ENCODE peak calls at places on chromosomes 3 and 15, in five cellular contexts. One of them, this sample, is unnamed.

GRCh38 chr15:64809649-64810498 is 15.6 kb downstream of the PIF1 start:
- DNase-seq in AG10803: peak; percentile 64
- DNase-seq in fibroblast of lung: peak; percentile 58
- DNase-seq in AG09309: no peak
- DNase-seq in right cardiac atrium: peak; percentile 85
- DNase-seq in this sample: peak; percentile 74

GRCh38 chr3:66498718-66499611 is 1.9 kb downstream of the LRIG1 start:
- DNase-seq in AG09309: no peak
- DNase-seq in AG10803: no peak
- DNase-seq in fibroblast of lung: peak; percentile 17
- DNase-seq in right cardiac atrium: peak; percentile 28
- DNase-seq in this sample: no peak

GRCh38 chr15:38690737-38691332 is 126.2 kb upstream of the RASGRP1 start:
- DNase-seq in AG09309: no peak
- DNase-seq in fibroblast of lung: peak; percentile 51
- DNase-seq in right cardiac atrium: peak; percentile 25
- DNase-seq in AG10803: peak; percentile 63
- DNase-seq in this sample: peak; percentile 89

GRCh38 chr3:129616713-129617112 is 10.2 kb upstream of the PLXND1 start:
- DNase-seq in AG10803: peak; percentile 80
- DNase-seq in AG09309: no peak
- DNase-seq in right cardiac atrium: no peak
- DNase-seq in fibroblast of lung: peak; percentile 55
- DNase-seq in this sample: peak; percentile 57

GRCh38 chr3:46695177-46695961 is 1.9 kb upstream of the ALS2CL start:
- DNase-seq in AG09309: no peak
- DNase-seq in AG10803: no peak
- DNase-seq in right cardiac atrium: peak; percentile 73
- DNase-seq in fibroblast of lung: no peak
- DNase-seq in this sample: peak; percentile 38

GRCh38 chr3:46692566-46692983 is 904 bp downstream of the ALS2CL start:
- DNase-seq in AG10803: no peak
- DNase-seq in AG09309: no peak
- DNase-seq in right cardiac atrium: no peak
- DNase-seq in fibroblast of lung: peak; percentile 27
- DNase-seq in this sample: no peak

GRCh38 chr15:89192136-89192535 is 29.2 kb downstream of the RLBP1 start:
- DNase-seq in right cardiac atrium: no peak
- DNase-seq in AG10803: no peak
- DNase-seq in fibroblast of lung: no peak
- DNase-seq in AG09309: no peak
- DNase-seq in this sample: no peak

GRCh38 chr3:15861163-15861562 is 63.4 kb upstream of the ANKRD28 start:
- DNase-seq in AG10803: no peak
- DNase-seq in AG09309: no peak
- DNase-seq in fibroblast of lung: no peak
- DNase-seq in right cardiac atrium: no peak
- DNase-seq in this sample: no peak

GRCh38 chr3:186095584-186096061 is 13.3 kb downstream of the ETV5 start:
- DNase-seq in fibroblast of lung: no peak
- DNase-seq in right cardiac atrium: no peak
- DNase-seq in AG09309: no peak
- DNase-seq in AG10803: no peak
- DNase-seq in this sample: no peak

GRCh38 chr3:137024348-137024747 is 66.6 kb downstream of the IL20RB start:
- DNase-seq in AG10803: no peak
- DNase-seq in fibroblast of lung: no peak
- DNase-seq in AG09309: no peak
- DNase-seq in right cardiac atrium: no peak
- DNase-seq in this sample: no peak

GRCh38 chr15:83362706-83363105 is 78.2 kb upstream of the BNC1 start:
- DNase-seq in AG10803: no peak
- DNase-seq in right cardiac atrium: no peak
- DNase-seq in fibroblast of lung: no peak
- DNase-seq in AG09309: no peak
- DNase-seq in this sample: no peak

GRCh38 chr3:11954312-11954934 is 49.8 kb upstream of the SYN2 start:
- DNase-seq in AG10803: no peak
- DNase-seq in AG09309: no peak
- DNase-seq in right cardiac atrium: peak; percentile 13
- DNase-seq in fibroblast of lung: peak; percentile 10
- DNase-seq in this sample: no peak

GRCh38 chr3:43434431-43434830 is 148.1 kb downstream of the SNRK start:
- DNase-seq in AG09309: no peak
- DNase-seq in AG10803: no peak
- DNase-seq in fibroblast of lung: no peak
- DNase-seq in right cardiac atrium: no peak
- DNase-seq in this sample: no peak

GRCh38 chr3:13462822-13463221 is 17.3 kb upstream of the HDAC11 start:
- DNase-seq in fibroblast of lung: no peak
- DNase-seq in AG09309: no peak
- DNase-seq in AG10803: no peak
- DNase-seq in right cardiac atrium: no peak
- DNase-seq in this sample: no peak

GRCh38 chr15:40219801-40220200 is 19.1 kb upstream of the PAK6 start:
- DNase-seq in fibroblast of lung: no peak
- DNase-seq in right cardiac atrium: no peak
- DNase-seq in AG09309: no peak
- DNase-seq in AG10803: no peak
- DNase-seq in this sample: no peak

GRCh38 chr15:37362414-37362813 is 262.1 kb upstream of the MEIS2 start:
- DNase-seq in AG10803: no peak
- DNase-seq in AG09309: no peak
- DNase-seq in fibroblast of lung: no peak
- DNase-seq in right cardiac atrium: no peak
- DNase-seq in this sample: no peak

GRCh38 chr15:92733090-92733933 is 77.7 kb upstream of the FAM174B start:
- DNase-seq in right cardiac atrium: no peak
- DNase-seq in AG10803: no peak
- DNase-seq in AG09309: no peak
- DNase-seq in fibroblast of lung: no peak
- DNase-seq in this sample: no peak
- H3K4me3 ChIP-seq in right cardiac atrium: peak overlapping the region; percentile 67
- H3K4me3 ChIP-seq in AG10803: peak overlapping the region; percentile 49
- H3K4me3 ChIP-seq in AG09309: no peak overlapping the region
- H3K4me3 ChIP-seq in fibroblast of lung: peak overlapping the region; percentile 62
- H3K4me3 ChIP-seq in this sample: no peak overlapping the region

GRCh38 chr3:1766384-1766783 is 332.3 kb upstream of the CNTN4 start:
- DNase-seq in fibroblast of lung: no peak
- DNase-seq in right cardiac atrium: no peak
- DNase-seq in AG10803: no peak
- DNase-seq in AG09309: no peak
- DNase-seq in this sample: no peak
- H3K4me3 ChIP-seq in fibroblast of lung: no peak overlapping the region
- H3K4me3 ChIP-seq in right cardiac atrium: no peak overlapping the region
- H3K4me3 ChIP-seq in AG10803: no peak overlapping the region
- H3K4me3 ChIP-seq in AG09309: no peak overlapping the region
- H3K4me3 ChIP-seq in this sample: no peak overlapping the region

GRCh38 chr3:139677341-139678155 is at the start of gene NMNAT3:
- DNase-seq in right cardiac atrium: peak; percentile 90
- DNase-seq in fibroblast of lung: peak; percentile 56
- DNase-seq in AG10803: peak; percentile 25
- DNase-seq in AG09309: no peak
- DNase-seq in this sample: peak; percentile 77

GRCh38 chr3:139675327-139675726 is 2.4 kb downstream of the NMNAT3 start:
- DNase-seq in AG10803: no peak
- DNase-seq in right cardiac atrium: no peak
- DNase-seq in AG09309: no peak
- DNase-seq in fibroblast of lung: no peak
- DNase-seq in this sample: no peak

GRCh38 chr3:139679218-139679617 is 1.4 kb upstream of the NMNAT3 start:
- DNase-seq in AG09309: no peak
- DNase-seq in AG10803: no peak
- DNase-seq in right cardiac atrium: no peak
- DNase-seq in fibroblast of lung: no peak
- DNase-seq in this sample: no peak

GRCh38 chr3:139674585-139675260 is 3.0 kb downstream of the NMNAT3 start:
- DNase-seq in AG09309: no peak
- DNase-seq in right cardiac atrium: no peak
- DNase-seq in fibroblast of lung: peak; percentile 20
- DNase-seq in AG10803: no peak
- DNase-seq in this sample: no peak

DNA sequence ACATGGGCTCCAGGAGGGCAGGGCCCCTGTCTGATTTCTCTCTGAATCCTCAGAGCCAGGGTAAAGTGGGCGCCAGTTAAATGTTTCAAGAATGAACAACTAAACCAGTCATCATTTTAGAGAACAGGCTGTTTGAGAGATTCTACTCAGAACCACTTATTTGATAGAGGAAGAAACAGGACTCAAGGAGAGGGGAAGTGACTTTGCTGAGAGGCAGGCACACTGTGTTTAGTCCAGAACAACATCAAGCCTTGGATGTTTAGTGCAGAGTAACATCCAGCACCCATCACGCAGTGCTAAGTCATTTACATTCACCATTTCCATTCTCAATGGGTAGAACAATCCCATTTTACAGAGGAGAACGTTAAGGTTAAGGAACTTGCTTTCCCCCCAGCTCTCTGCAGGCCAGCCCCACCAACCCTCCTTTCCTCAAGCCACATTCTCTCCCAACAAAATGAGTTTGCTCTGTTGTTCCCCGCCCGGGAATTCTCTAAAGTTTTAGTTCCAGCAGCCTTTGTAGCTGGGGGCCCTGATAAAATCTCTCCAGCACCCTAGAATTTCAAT is 1.1 kb downstream of the NMNAT3 start:
- DNase-seq in AG10803: no peak
- DNase-seq in right cardiac atrium: no peak
- DNase-seq in AG09309: no peak
- DNase-seq in fibroblast of lung: no peak
- DNase-seq in this sample: no peak
- H3K4me3 ChIP-seq in AG10803: no peak overlapping the region
- H3K4me3 ChIP-seq in right cardiac atrium: peak overlapping the region; percentile 57
- H3K4me3 ChIP-seq in AG09309: no peak overlapping the region
- H3K4me3 ChIP-seq in fibroblast of lung: no peak overlapping the region
- H3K4me3 ChIP-seq in this sample: no peak overlapping the region

GRCh38 chr15:51333571-51333970 is 4.8 kb downstream of the CYP19A1 start:
- DNase-seq in right cardiac atrium: no peak
- DNase-seq in AG09309: no peak
- DNase-seq in fibroblast of lung: no peak
- DNase-seq in AG10803: no peak
- DNase-seq in this sample: no peak
- H3K4me3 ChIP-seq in right cardiac atrium: no peak overlapping the region
- H3K4me3 ChIP-seq in AG09309: no peak overlapping the region
- H3K4me3 ChIP-seq in fibroblast of lung: no peak overlapping the region
- H3K4me3 ChIP-seq in AG10803: no peak overlapping the region
- H3K4me3 ChIP-seq in this sample: no peak overlapping the region

GRCh38 chr15:29889545-29890329 is 67.5 kb upstream of the TJP1 start:
- DNase-seq in fibroblast of lung: no peak
- DNase-seq in right cardiac atrium: no peak
- DNase-seq in AG09309: no peak
- DNase-seq in AG10803: no peak
- DNase-seq in this sample: no peak
- H3K4me3 ChIP-seq in fibroblast of lung: no peak overlapping the region
- H3K4me3 ChIP-seq in right cardiac atrium: no peak overlapping the region
- H3K4me3 ChIP-seq in AG09309: no peak overlapping the region
- H3K4me3 ChIP-seq in AG10803: no peak overlapping the region
- H3K4me3 ChIP-seq in this sample: no peak overlapping the region

DNA sequence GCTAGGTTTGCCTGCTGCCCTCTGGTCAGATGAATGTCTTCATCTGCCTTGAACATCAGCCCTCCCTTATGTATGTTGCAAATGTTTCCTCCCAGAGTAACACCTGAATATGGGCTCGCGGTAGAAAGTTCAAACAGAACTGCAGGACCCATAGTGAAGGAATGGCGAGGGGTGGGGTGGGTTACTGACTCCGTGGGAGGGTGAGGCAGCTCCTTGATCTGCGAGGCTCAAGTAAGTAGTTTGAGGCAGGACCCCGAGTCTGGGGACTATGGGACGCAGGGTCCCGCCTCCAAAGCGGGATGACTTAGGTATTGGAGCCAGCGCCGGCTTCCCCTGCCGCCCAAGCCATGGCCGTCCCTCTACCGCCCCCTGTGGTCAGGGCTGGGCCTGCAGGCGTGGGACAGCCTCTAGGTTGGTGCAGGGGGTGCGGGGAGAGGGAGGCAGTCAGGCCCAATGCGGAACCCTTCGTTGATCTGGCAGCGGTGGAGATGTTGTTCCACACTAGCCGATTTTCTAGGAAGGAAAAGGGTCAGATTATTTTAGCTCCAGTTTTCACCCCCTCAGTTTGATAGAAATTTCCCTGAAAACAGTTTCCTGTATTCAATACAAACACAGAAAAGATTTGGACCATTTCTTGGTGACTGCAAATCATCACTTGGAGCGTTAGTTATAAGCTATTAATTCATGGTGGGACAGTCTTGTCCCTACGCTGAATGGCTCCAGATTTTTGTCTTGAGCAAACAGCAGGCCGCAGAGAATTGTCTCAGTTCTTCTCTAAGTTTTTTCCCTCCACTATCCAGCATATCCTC is 72.3 kb downstream of the CORO2B start:
- DNase-seq in AG09309: no peak
- DNase-seq in fibroblast of lung: no peak
- DNase-seq in right cardiac atrium: peak; percentile 73
- DNase-seq in AG10803: no peak
- DNase-seq in this sample: peak; percentile 56
- H3K4me3 ChIP-seq in AG09309: no peak overlapping the region
- H3K4me3 ChIP-seq in fibroblast of lung: no peak overlapping the region
- H3K4me3 ChIP-seq in right cardiac atrium: no peak overlapping the region
- H3K4me3 ChIP-seq in AG10803: no peak overlapping the region
- H3K4me3 ChIP-seq in this sample: no peak overlapping the region

GRCh38 chr15:90558182-90558581 is 28.5 kb downstream of the CRTC3 start:
- DNase-seq in AG09309: no peak
- DNase-seq in right cardiac atrium: peak; percentile 40
- DNase-seq in AG10803: no peak
- DNase-seq in fibroblast of lung: no peak
- DNase-seq in this sample: no peak
- H3K4me3 ChIP-seq in AG09309: no peak overlapping the region
- H3K4me3 ChIP-seq in right cardiac atrium: no peak overlapping the region
- H3K4me3 ChIP-seq in AG10803: no peak overlapping the region
- H3K4me3 ChIP-seq in fibroblast of lung: no peak overlapping the region
- H3K4me3 ChIP-seq in this sample: no peak overlapping the region

GRCh38 chr3:188271226-188271894 is 117.4 kb downstream of the LPP start:
- DNase-seq in AG09309: no peak
- DNase-seq in fibroblast of lung: peak; percentile 40
- DNase-seq in right cardiac atrium: no peak
- DNase-seq in AG10803: no peak
- DNase-seq in this sample: no peak
- H3K4me3 ChIP-seq in AG09309: no peak overlapping the region
- H3K4me3 ChIP-seq in fibroblast of lung: no peak overlapping the region
- H3K4me3 ChIP-seq in right cardiac atrium: no peak overlapping the region
- H3K4me3 ChIP-seq in AG10803: no peak overlapping the region
- H3K4me3 ChIP-seq in this sample: no peak overlapping the region

This sample was measured in GM12865.